ENCODE peak calls at places on chromosomes 3 and 15, in four cellular contexts. Z, W, G and T are unnamed samples.
A peak's percentile ranks its signal among the peaks of the same experiment; 100 is the strongest.

GRCh38 chr15:96495386-96495785 is 164.9 kb downstream of the NR2F2 start:
- DNase-seq in Z (no peak), W (no peak), G (no peak), T (no peak)

GRCh38 chr3:29181872-29182271 is 99.0 kb upstream of the RBMS3 start:
- DNase-seq in Z (no peak), W (no peak), G (no peak), T (no peak)

GRCh38 chr3:27279153-27279552 is 90.0 kb downstream of the NEK10 start:
- DNase-seq in Z (no peak), W (no peak), G (no peak), T (no peak)

GRCh38 chr3:57983734-57984518 is 24.3 kb upstream of the FLNB start:
- DNase-seq in Z (no peak), W (no peak), G (no peak), T (no peak)

GRCh38 chr15:78024883-78025282 is 52.6 kb downstream of the TBC1D2B start:
- DNase-seq in Z (no peak), W (no peak), G (no peak), T (no peak)

GRCh38 chr3:134666466-134666865 is 15.6 kb upstream of the KY start:
- DNase-seq in Z (no peak), W (no peak), G (no peak), T (no peak)

GRCh38 chr15:63238796-63239195 is 38.6 kb upstream of the APH1B start:
- DNase-seq in Z (no peak), W (no peak), G (no peak), T (no peak)

GRCh38 chr3:49294343-49294742 is 17.3 kb upstream of the C3orf62 start:
- DNase-seq in Z (no peak), W (no peak), G (no peak), T (no peak)

GRCh38 chr3:150150633-150151032 is 179.9 kb upstream of the PFN2 start:
- DNase-seq in Z (no peak), W (no peak), G (no peak), T (no peak)

GRCh38 chr3:175432338-175433025 is 573.3 kb downstream of the NAALADL2 start:
- DNase-seq in Z (no peak), W (no peak), G (peak; percentile 62), T (no peak)

GRCh38 chr3:64318001-64318400 is 92.7 kb upstream of the PRICKLE2 start:
- DNase-seq in Z (no peak), W (no peak), G (no peak), T (no peak)

GRCh38 chr3:128054363-128054762 is 2.1 kb downstream of the SEC61A1 start:
- DNase-seq in Z (no peak), W (no peak), G (no peak), T (no peak)

GRCh38 chr3:120558784-120559227 is 37.3 kb upstream of the NDUFB4 start:
- DNase-seq in Z (peak; percentile 69), W (peak; percentile 90), G (peak; percentile 87), T (peak; percentile 95)

GRCh38 chr15:25910832-25911231 is 47.7 kb upstream of the ATP10A start:
- DNase-seq in Z (no peak), W (no peak), G (no peak), T (no peak)

GRCh38 chr3:106589306-106589942 is 720.6 kb upstream of the CBLB start:
- DNase-seq in Z (no peak), W (no peak), G (no peak), T (no peak)

GRCh38 chr3:38297947-38298711 is 16.0 kb downstream of the SLC22A14 start:
- DNase-seq in Z (no peak), W (no peak), G (no peak), T (no peak)

GRCh38 chr3:153442386-153442785 is 280.4 kb downstream of the RAP2B start:
- DNase-seq in Z (no peak), W (no peak), G (no peak), T (no peak)

GRCh38 chr15:38069001-38069400 is 134.6 kb downstream of the TMCO5A start:
- DNase-seq in Z (no peak), W (no peak), G (no peak), T (no peak)

GRCh38 chr3:2352134-2352762 is 253.6 kb downstream of the CNTN4 start:
- DNase-seq in Z (no peak), W (no peak), G (no peak), T (no peak)

GRCh38 chr15:71885390-71885789 is 75.0 kb downstream of the NR2E3 start:
- DNase-seq in Z (no peak), W (no peak), G (no peak), T (no peak)

GRCh38 chr3:197748597-197749314 is 927 bp upstream of the FYTTD1 start:
- DNase-seq in Z (no peak), W (no peak), G (no peak), T (no peak)

GRCh38 chr3:194267744-194268658 is 83.1 kb downstream of the CPN2 start:
- DNase-seq in Z (no peak), W (no peak), G (no peak), T (peak; percentile 79)

GRCh38 chr3:171770689-171771620 is 39.3 kb downstream of the PLD1 start:
- DNase-seq in Z (no peak), W (peak; percentile 20), G (no peak), T (no peak)

GRCh38 chr15:73822998-73823397 is 50.4 kb upstream of the TBC1D21 start:
- DNase-seq in Z (no peak), W (peak; percentile 72), G (no peak), T (no peak)

GRCh38 chr3:129389572-129389937 is 38.9 kb downstream of the EFCAB12 start:
- DNase-seq in Z (no peak), W (no peak), G (no peak), T (no peak)

GRCh38 chr3:174440741-174441587 is 418.2 kb upstream of the NAALADL2 start:
- DNase-seq in Z (peak; percentile 73), W (peak; percentile 88), G (peak; percentile 97), T (peak; percentile 88)

GRCh38 chr3:196648856-196649255 is 9.4 kb downstream of the NRROS start:
- DNase-seq in Z (no peak), W (no peak), G (no peak), T (no peak)